ENCODE peak calls at places on chromosomes 11 and 22, in seven cellular contexts. U is NCI-H446; K is effector memory CD8-positive, alpha-beta T cell; I is astrocyte; P is endothelial cell; F is AML-193; S is NCI-H1092. J is an unnamed sample.

GRCh38 chr11:110972640-110973039 is 260.4 kb upstream of the ARHGAP20 start:
- DNase-seq in U (no peak), K (no peak), I (peak; percentile 82), P (no peak), F (peak; percentile 80), S (no peak), J (peak; percentile 63)

GRCh38 chr22:41914611-41915034 is 251 bp downstream of the SHISA8 start:
- DNase-seq in U (peak; percentile 21), K (no peak), I (no peak), P (peak; percentile 6), F (no peak), S (no peak), J (no peak)

GRCh38 chr11:11519184-11519583 is 102.6 kb downstream of the GALNT18 start:
- DNase-seq in U (no peak), K (no peak), I (no peak), P (no peak), F (no peak), S (no peak), J (no peak)

GRCh38 chr11:1064167-1064566 is 10.5 kb upstream of the MUC2 start:
- DNase-seq in U (no peak), K (no peak), I (peak; percentile 53), P (no peak), F (no peak), S (no peak), J (no peak)

GRCh38 chr11:133240908-133241307 is 291.4 kb downstream of the OPCML start:
- DNase-seq in U (no peak), K (no peak), I (no peak), P (no peak), F (no peak), S (no peak), J (no peak)

GRCh38 chr22:24341657-24342056 is 71.0 kb downstream of the SPECC1L start:
- DNase-seq in U (no peak), K (no peak), I (no peak), P (no peak), F (no peak), S (no peak), J (no peak)

GRCh38 chr11:66686100-66686785 is 8.6 kb upstream of the RBM4B start:
- DNase-seq in U (no peak), K (no peak), I (no peak), P (no peak), F (no peak), S (no peak), J (no peak)

GRCh38 chr22:44029069-44029468 is 5.0 kb downstream of the PARVB start:
- DNase-seq in U (no peak), K (no peak), I (no peak), P (no peak), F (no peak), S (no peak), J (no peak)

GRCh38 chr11:40842750-40843339 is 616.6 kb downstream of the LRRC4C start:
- DNase-seq in U (no peak), K (no peak), I (no peak), P (no peak), F (no peak), S (no peak), J (no peak)

GRCh38 chr11:10375280-10376048 is 70.6 kb downstream of the ADM start:
- DNase-seq in U (no peak), K (no peak), I (peak; percentile 95), P (no peak), F (no peak), S (no peak), J (peak; percentile 67)

GRCh38 chr22:49091917-49092545 is 735.6 kb downstream of the BRD1 start:
- DNase-seq in U (no peak), K (no peak), I (no peak), P (no peak), F (no peak), S (no peak), J (no peak)